ENCODE peak calls at places on chromosomes 5 and 9, in ten cellular contexts. One of them, this sample, is unnamed.

GRCh38 chr9:128688501-128689292 is at the start of gene SET:
- DNase-seq in GM12865: peak
- DNase-seq in tibial nerve: peak
- DNase-seq in AG09309: no peak
- DNase-seq in Calu3: peak
- DNase-seq in psoas muscle: peak
- DNase-seq in ovary: peak
- DNase-seq in type B pancreatic cell: peak
- DNase-seq in K562: peak
- DNase-seq in right atrium auricular region: peak
- DNase-seq in this sample: peak

GRCh38 chr5:172789687-172790495 is 18.9 kb upstream of the DUSP1 start:
- DNase-seq in ovary: peak
- DNase-seq in Calu3: no peak
- DNase-seq in AG09309: no peak
- DNase-seq in psoas muscle: no peak
- DNase-seq in type B pancreatic cell: no peak
- DNase-seq in tibial nerve: no peak
- DNase-seq in right atrium auricular region: no peak
- DNase-seq in GM12865: no peak
- DNase-seq in K562: no peak
- DNase-seq in this sample: no peak

GRCh38 chr9:68844623-68845612 is 139.9 kb downstream of the PIP5K1B start:
- DNase-seq in K562: peak
- DNase-seq in ovary: peak
- DNase-seq in AG09309: no peak
- DNase-seq in GM12865: peak
- DNase-seq in type B pancreatic cell: no peak
- DNase-seq in psoas muscle: no peak
- DNase-seq in right atrium auricular region: peak
- DNase-seq in tibial nerve: peak
- DNase-seq in Calu3: peak
- DNase-seq in this sample: no peak

GRCh38 chr9:87107072-87107471 is 159.8 kb upstream of the GAS1 start:
- DNase-seq in tibial nerve: no peak
- DNase-seq in ovary: no peak
- DNase-seq in right atrium auricular region: no peak
- DNase-seq in GM12865: peak
- DNase-seq in AG09309: no peak
- DNase-seq in K562: no peak
- DNase-seq in psoas muscle: no peak
- DNase-seq in type B pancreatic cell: no peak
- DNase-seq in Calu3: no peak
- DNase-seq in this sample: no peak

GRCh38 chr5:172881691-172882370 is 47.8 kb downstream of the ERGIC1 start:
- DNase-seq in type B pancreatic cell: no peak
- DNase-seq in K562: peak
- DNase-seq in AG09309: no peak
- DNase-seq in right atrium auricular region: no peak
- DNase-seq in ovary: no peak
- DNase-seq in psoas muscle: peak
- DNase-seq in Calu3: peak
- DNase-seq in GM12865: peak
- DNase-seq in tibial nerve: no peak
- DNase-seq in this sample: no peak

GRCh38 chr9:84759300-84759750 is 89.8 kb downstream of the NTRK2 start:
- DNase-seq in K562: no peak
- DNase-seq in tibial nerve: no peak
- DNase-seq in type B pancreatic cell: no peak
- DNase-seq in Calu3: peak
- DNase-seq in AG09309: no peak
- DNase-seq in psoas muscle: no peak
- DNase-seq in right atrium auricular region: no peak
- DNase-seq in GM12865: peak
- DNase-seq in ovary: no peak
- DNase-seq in this sample: no peak

GRCh38 chr9:37324691-37325490 is 97.6 kb upstream of the GRHPR start:
- DNase-seq in K562: no peak
- DNase-seq in GM12865: peak
- DNase-seq in psoas muscle: no peak
- DNase-seq in Calu3: no peak
- DNase-seq in right atrium auricular region: no peak
- DNase-seq in ovary: no peak
- DNase-seq in tibial nerve: no peak
- DNase-seq in AG09309: no peak
- DNase-seq in type B pancreatic cell: no peak
- DNase-seq in this sample: no peak

GRCh38 chr5:137078171-137078665 is 420.9 kb downstream of the SPOCK1 start:
- DNase-seq in AG09309: no peak
- DNase-seq in GM12865: no peak
- DNase-seq in right atrium auricular region: no peak
- DNase-seq in type B pancreatic cell: no peak
- DNase-seq in tibial nerve: no peak
- DNase-seq in K562: no peak
- DNase-seq in Calu3: peak
- DNase-seq in psoas muscle: no peak
- DNase-seq in ovary: no peak
- DNase-seq in this sample: no peak

GRCh38 chr9:127185931-127186781 is 63.7 kb upstream of the ANGPTL2 start:
- DNase-seq in psoas muscle: peak
- DNase-seq in GM12865: no peak
- DNase-seq in AG09309: peak
- DNase-seq in tibial nerve: peak
- DNase-seq in K562: no peak
- DNase-seq in type B pancreatic cell: no peak
- DNase-seq in Calu3: no peak
- DNase-seq in ovary: peak
- DNase-seq in right atrium auricular region: peak
- DNase-seq in this sample: peak

GRCh38 chr5:59547731-59548130 is 345.8 kb downstream of the PDE4D start:
- DNase-seq in right atrium auricular region: no peak
- DNase-seq in ovary: no peak
- DNase-seq in AG09309: no peak
- DNase-seq in K562: no peak
- DNase-seq in tibial nerve: no peak
- DNase-seq in GM12865: no peak
- DNase-seq in Calu3: no peak
- DNase-seq in psoas muscle: no peak
- DNase-seq in type B pancreatic cell: no peak
- DNase-seq in this sample: no peak

GRCh38 chr5:94849324-94849723 is 230.9 kb downstream of the SLF1 start:
- DNase-seq in psoas muscle: no peak
- DNase-seq in tibial nerve: no peak
- DNase-seq in Calu3: no peak
- DNase-seq in AG09309: no peak
- DNase-seq in GM12865: no peak
- DNase-seq in ovary: no peak
- DNase-seq in K562: no peak
- DNase-seq in right atrium auricular region: no peak
- DNase-seq in type B pancreatic cell: no peak
- DNase-seq in this sample: no peak

GRCh38 chr9:23444658-23445057 is 381.4 kb downstream of the ELAVL2 start:
- DNase-seq in type B pancreatic cell: no peak
- DNase-seq in right atrium auricular region: no peak
- DNase-seq in ovary: no peak
- DNase-seq in Calu3: no peak
- DNase-seq in K562: no peak
- DNase-seq in GM12865: no peak
- DNase-seq in AG09309: no peak
- DNase-seq in psoas muscle: no peak
- DNase-seq in tibial nerve: no peak
- DNase-seq in this sample: no peak

GRCh38 chr9:89009049-89009840 is 18.0 kb downstream of the S1PR3 start:
- DNase-seq in K562: no peak
- DNase-seq in AG09309: no peak
- DNase-seq in GM12865: no peak
- DNase-seq in psoas muscle: no peak
- DNase-seq in ovary: no peak
- DNase-seq in type B pancreatic cell: peak
- DNase-seq in Calu3: no peak
- DNase-seq in tibial nerve: peak
- DNase-seq in right atrium auricular region: no peak
- DNase-seq in this sample: no peak
- TF ChIP-seq CTCF in K562: no peak
- TF ChIP-seq CTCF in AG09309: no peak
- TF ChIP-seq CTCF in GM12865: no peak
- TF ChIP-seq CTCF in psoas muscle: no peak
- TF ChIP-seq CTCF in ovary: no peak
- TF ChIP-seq CTCF in type B pancreatic cell: peak
- TF ChIP-seq CTCF in Calu3: no peak
- TF ChIP-seq CTCF in tibial nerve: no peak
- TF ChIP-seq CTCF in right atrium auricular region: no peak
- TF ChIP-seq CTCF in this sample: no peak

GRCh38 chr9:93684806-93685553 is 108.6 kb downstream of the PHF2 start:
- DNase-seq in Calu3: no peak
- DNase-seq in right atrium auricular region: no peak
- DNase-seq in GM12865: no peak
- DNase-seq in tibial nerve: peak
- DNase-seq in AG09309: no peak
- DNase-seq in type B pancreatic cell: no peak
- DNase-seq in K562: peak
- DNase-seq in psoas muscle: no peak
- DNase-seq in ovary: no peak
- DNase-seq in this sample: peak
- TF ChIP-seq CTCF in Calu3: no peak
- TF ChIP-seq CTCF in right atrium auricular region: no peak
- TF ChIP-seq CTCF in GM12865: no peak
- TF ChIP-seq CTCF in tibial nerve: no peak
- TF ChIP-seq CTCF in AG09309: peak
- TF ChIP-seq CTCF in type B pancreatic cell: peak
- TF ChIP-seq CTCF in K562: peak
- TF ChIP-seq CTCF in psoas muscle: no peak
- TF ChIP-seq CTCF in ovary: no peak
- TF ChIP-seq CTCF in this sample: no peak

GRCh38 chr9:34522971-34523797 is at the start of gene ENHO:
- DNase-seq in ovary: peak
- DNase-seq in K562: peak
- DNase-seq in type B pancreatic cell: peak
- DNase-seq in AG09309: peak
- DNase-seq in GM12865: peak
- DNase-seq in right atrium auricular region: peak
- DNase-seq in Calu3: peak
- DNase-seq in psoas muscle: peak
- DNase-seq in tibial nerve: peak
- DNase-seq in this sample: peak
- TF ChIP-seq CTCF in ovary: no peak
- TF ChIP-seq CTCF in K562: no peak
- TF ChIP-seq CTCF in type B pancreatic cell: no peak
- TF ChIP-seq CTCF in AG09309: no peak
- TF ChIP-seq CTCF in GM12865: no peak
- TF ChIP-seq CTCF in right atrium auricular region: no peak
- TF ChIP-seq CTCF in Calu3: no peak
- TF ChIP-seq CTCF in psoas muscle: no peak
- TF ChIP-seq CTCF in tibial nerve: peak
- TF ChIP-seq CTCF in this sample: no peak

GRCh38 chr9:21906878-21907277 is 87.3 kb downstream of the CDKN2A start:
- DNase-seq in type B pancreatic cell: no peak
- DNase-seq in tibial nerve: no peak
- DNase-seq in right atrium auricular region: no peak
- DNase-seq in ovary: no peak
- DNase-seq in K562: no peak
- DNase-seq in Calu3: no peak
- DNase-seq in GM12865: no peak
- DNase-seq in AG09309: no peak
- DNase-seq in psoas muscle: no peak
- DNase-seq in this sample: no peak

GRCh38 chr9:21906213-21906612 is 88.0 kb downstream of the CDKN2A start:
- DNase-seq in Calu3: no peak
- DNase-seq in AG09309: no peak
- DNase-seq in type B pancreatic cell: no peak
- DNase-seq in GM12865: no peak
- DNase-seq in K562: no peak
- DNase-seq in tibial nerve: no peak
- DNase-seq in right atrium auricular region: no peak
- DNase-seq in psoas muscle: no peak
- DNase-seq in ovary: no peak
- DNase-seq in this sample: no peak

GRCh38 chr9:21904371-21904770 is 89.8 kb downstream of the CDKN2A start:
- DNase-seq in tibial nerve: no peak
- DNase-seq in K562: no peak
- DNase-seq in ovary: no peak
- DNase-seq in Calu3: no peak
- DNase-seq in right atrium auricular region: no peak
- DNase-seq in psoas muscle: no peak
- DNase-seq in AG09309: peak
- DNase-seq in GM12865: no peak
- DNase-seq in type B pancreatic cell: no peak
- DNase-seq in this sample: no peak

GRCh38 chr9:21903380-21903965 is 90.7 kb downstream of the CDKN2A start:
- DNase-seq in right atrium auricular region: no peak
- DNase-seq in Calu3: no peak
- DNase-seq in K562: no peak
- DNase-seq in ovary: no peak
- DNase-seq in psoas muscle: no peak
- DNase-seq in GM12865: no peak
- DNase-seq in AG09309: no peak
- DNase-seq in type B pancreatic cell: no peak
- DNase-seq in tibial nerve: no peak
- DNase-seq in this sample: no peak

GRCh38 chr9:21904776-21905175 is 89.4 kb downstream of the CDKN2A start:
- DNase-seq in tibial nerve: no peak
- DNase-seq in K562: no peak
- DNase-seq in Calu3: no peak
- DNase-seq in psoas muscle: no peak
- DNase-seq in type B pancreatic cell: no peak
- DNase-seq in right atrium auricular region: no peak
- DNase-seq in AG09309: no peak
- DNase-seq in GM12865: no peak
- DNase-seq in ovary: no peak
- DNase-seq in this sample: no peak
- TF ChIP-seq CTCF in tibial nerve: no peak
- TF ChIP-seq CTCF in K562: no peak
- TF ChIP-seq CTCF in Calu3: no peak
- TF ChIP-seq CTCF in psoas muscle: no peak
- TF ChIP-seq CTCF in type B pancreatic cell: no peak
- TF ChIP-seq CTCF in right atrium auricular region: no peak
- TF ChIP-seq CTCF in AG09309: peak
- TF ChIP-seq CTCF in GM12865: no peak
- TF ChIP-seq CTCF in ovary: no peak
- TF ChIP-seq CTCF in this sample: peak

DNA sequence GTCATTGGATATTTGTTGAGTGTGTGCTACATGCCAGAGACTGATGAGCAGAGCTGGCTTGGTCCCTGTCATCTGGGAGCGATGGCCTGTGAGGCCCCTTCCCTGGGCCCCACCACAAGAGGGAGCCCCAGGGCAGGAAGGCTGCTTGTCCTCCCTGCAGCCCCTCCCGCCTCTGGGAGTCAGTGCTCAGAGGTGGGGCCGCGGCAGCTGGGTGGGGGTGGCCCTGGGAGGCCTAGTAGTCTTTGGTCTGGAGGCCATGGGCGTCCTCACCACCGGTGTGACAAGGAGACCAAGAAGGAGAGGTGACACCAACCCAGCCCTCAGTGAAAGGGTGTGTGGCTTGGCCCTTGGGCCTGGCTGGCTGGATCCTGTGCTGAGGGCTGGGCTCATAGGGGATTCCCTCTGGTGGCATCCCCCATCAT is 166.4 kb downstream of the GAPVD1 start:
- DNase-seq in right atrium auricular region: no peak
- DNase-seq in K562: peak
- DNase-seq in Calu3: peak
- DNase-seq in GM12865: peak
- DNase-seq in AG09309: no peak
- DNase-seq in tibial nerve: no peak
- DNase-seq in type B pancreatic cell: no peak
- DNase-seq in psoas muscle: peak
- DNase-seq in ovary: no peak
- DNase-seq in this sample: no peak
- TF ChIP-seq CTCF in right atrium auricular region: no peak
- TF ChIP-seq CTCF in K562: peak
- TF ChIP-seq CTCF in Calu3: peak
- TF ChIP-seq CTCF in GM12865: peak
- TF ChIP-seq CTCF in AG09309: peak
- TF ChIP-seq CTCF in tibial nerve: no peak
- TF ChIP-seq CTCF in type B pancreatic cell: peak
- TF ChIP-seq CTCF in psoas muscle: peak
- TF ChIP-seq CTCF in ovary: no peak
- TF ChIP-seq CTCF in this sample: peak